ENCODE peak calls at places on chromosomes 2 and 18, in eight cellular contexts. I is HFF-Myc, U is AG04449, D is WERI-Rb-1, N is fibroblast of lung, X is brain microvascular endothelial cell, A is hepatocyte, E is sigmoid colon. V is an unnamed sample.

GRCh38 chr18:58216071-58216471 is 172.0 kb downstream of the NEDD4L start:
- DNase-seq in I (no peak), U (no peak), D (no peak), N (peak), X (no peak), A (peak), E (no peak), V (no peak)

GRCh38 chr2:46029332-46029811 is 267.8 kb upstream of the EPAS1 start:
- DNase-seq in I (no peak), U (no peak), D (no peak), N (peak), X (no peak), A (no peak), E (no peak), V (peak)

GRCh38 chr2:222796413-222797103 is 64.3 kb upstream of the ACSL3 start:
- DNase-seq in I (peak), U (no peak), D (no peak), N (no peak), X (peak), A (peak), E (no peak), V (no peak)

GRCh38 chr2:233412405-233412804 is 58.1 kb downstream of the DGKD start:
- DNase-seq in I (no peak), U (no peak), D (no peak), N (peak), X (no peak), A (no peak), E (no peak), V (no peak)

GRCh38 chr2:118889995-118890394 is 42.5 kb upstream of the EN1 start:
- DNase-seq in I (no peak), U (no peak), D (no peak), N (no peak), X (no peak), A (no peak), E (no peak), V (no peak)

GRCh38 chr18:69469444-69469919 is 68.8 kb downstream of the DOK6 start:
- DNase-seq in I (peak), U (no peak), D (peak), N (no peak), X (no peak), A (no peak), E (peak), V (no peak)

GRCh38 chr2:45329045-45329677 is 281.9 kb downstream of the SRBD1 start:
- DNase-seq in I (no peak), U (no peak), D (no peak), N (peak), X (peak), A (peak), E (no peak), V (no peak)

GRCh38 chr2:118584877-118585276 is 262.6 kb downstream of the EN1 start:
- DNase-seq in I (no peak), U (no peak), D (no peak), N (peak), X (no peak), A (no peak), E (no peak), V (peak)

GRCh38 chr2:134843968-134844367 is 5.6 kb downstream of the ACMSD start:
- DNase-seq in I (no peak), U (no peak), D (no peak), N (no peak), X (no peak), A (no peak), E (no peak), V (no peak)

DNA sequence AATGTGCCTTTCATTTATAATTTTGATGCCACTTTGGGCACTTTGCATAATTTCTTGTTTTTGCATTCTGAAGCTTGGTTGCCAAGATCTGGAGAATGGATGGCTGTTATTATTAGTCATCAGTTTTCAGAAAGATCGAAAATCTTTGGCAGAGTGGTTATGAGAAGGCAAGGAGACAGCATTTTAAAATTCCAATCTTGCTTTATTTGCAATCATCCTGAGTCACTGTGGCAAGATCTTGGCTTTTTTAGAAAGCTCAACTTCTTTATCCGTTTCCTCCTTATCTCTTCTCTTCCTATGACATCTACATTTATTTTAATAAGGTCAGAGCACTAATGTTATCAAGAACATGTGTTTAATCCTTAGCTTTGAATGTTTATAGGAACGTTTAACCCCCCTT is 31.1 kb upstream of the EIF2AK3 start:
- DNase-seq in I (no peak), U (no peak), D (no peak), N (peak), X (peak), A (no peak), E (no peak), V (no peak)
- H3K4me3 ChIP-seq in I (no peak), U (no peak), D (no peak), N (no peak), X (no peak), A (no peak), E (no peak), V (no peak)

GRCh38 chr2:23988371-23988770 is 21.5 kb upstream of the MFSD2B start:
- DNase-seq in I (no peak), U (no peak), D (no peak), N (no peak), X (no peak), A (no peak), E (no peak), V (no peak)
- TF ChIP-seq CTCF in I (no peak), U (no peak), D (no peak), N (no peak), X (peak), A (peak), E (no peak), V (no peak)

GRCh38 chr2:1799174-1799573 is 54.9 kb upstream of the PXDN start:
- DNase-seq in I (no peak), U (no peak), D (no peak), N (no peak), X (no peak), A (no peak), E (peak), V (no peak)
- H3K4me3 ChIP-seq in I (no peak), U (no peak), D (no peak), N (no peak), X (no peak), A (no peak), E (no peak), V (no peak)

GRCh38 chr2:192030289-192030688 is 164.4 kb downstream of the TMEFF2 start:
- DNase-seq in I (no peak), U (no peak), D (no peak), N (no peak), X (peak), A (no peak), E (no peak), V (no peak)

GRCh38 chr2:192025607-192026006 is 169.1 kb downstream of the TMEFF2 start:
- DNase-seq in I (no peak), U (no peak), D (peak), N (no peak), X (no peak), A (no peak), E (no peak), V (no peak)

GRCh38 chr2:192026716-192027109 is 168.0 kb downstream of the TMEFF2 start:
- DNase-seq in I (no peak), U (no peak), D (no peak), N (no peak), X (no peak), A (no peak), E (no peak), V (no peak)

GRCh38 chr2:192026064-192026715 is 168.5 kb downstream of the TMEFF2 start:
- DNase-seq in I (no peak), U (no peak), D (no peak), N (peak), X (no peak), A (no peak), E (no peak), V (no peak)

DNA sequence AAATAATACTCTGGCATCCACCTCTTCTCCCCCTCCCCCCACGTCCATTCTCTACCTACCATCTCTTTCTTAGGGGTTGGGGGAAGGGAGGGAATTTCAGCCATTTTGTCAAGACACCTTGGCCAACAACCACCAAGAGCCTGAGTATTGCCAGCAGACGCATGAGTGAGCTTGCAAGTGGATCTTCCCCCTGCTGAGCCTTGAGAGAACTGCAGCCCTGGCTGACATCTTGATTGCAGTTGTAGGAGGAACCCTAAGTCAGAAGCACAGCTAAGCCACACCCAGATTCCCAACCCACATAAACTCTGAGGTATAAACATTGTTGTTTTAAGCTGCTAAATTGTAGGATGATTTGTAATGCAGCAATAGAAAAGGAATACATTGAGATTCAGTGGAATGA is 165.6 kb downstream of the TMEFF2 start:
- DNase-seq in I (peak), U (no peak), D (peak), N (no peak), X (peak), A (peak), E (no peak), V (no peak)
- TF ChIP-seq CTCF in I (peak), U (no peak), D (peak), N (peak), X (peak), A (no peak), E (no peak), V (peak)

GRCh38 chr2:129922571-129923264 is 56.7 kb upstream of the RAB6C start:
- DNase-seq in I (no peak), U (no peak), D (peak), N (no peak), X (no peak), A (peak), E (no peak), V (no peak)
- H3K4me3 ChIP-seq in I (no peak), U (no peak), D (peak), N (no peak), X (no peak), A (no peak), E (no peak), V (no peak)

V was measured in astrocyte of the cerebellum.